ENCODE peak calls at places on chromosomes 1 and 21, in four cellular contexts. R is CD8-positive, alpha-beta memory T cell; I is HTR-8/SVneo; L is stimulated activated CD8-positive, alpha-beta memory T cell treated with anti-CD3 and anti-CD28 coated beads, Interleukin-15, amount 100 ng/mL, for 1 hour. N is an unnamed sample.

GRCh38 chr21:28228624-28228995 is 764.1 kb downstream of the LTN1 start:
- DNase-seq in I (no peak), R (no peak), L (no peak), N (no peak)

GRCh38 chr21:16076465-16076864 is 346.7 kb downstream of the USP25 start:
- DNase-seq in L (no peak), I (no peak), R (no peak), N (no peak)

GRCh38 chr1:20430355-20431290 is 55.4 kb downstream of the CAMK2N1 start:
- DNase-seq in L (no peak), I (peak), R (peak), N (no peak)

GRCh38 chr1:30315185-30315960 is 408.0 kb downstream of the MATN1 start:
- DNase-seq in R (no peak), I (no peak), L (no peak), N (no peak)

GRCh38 chr1:117077267-117077666 is 17.1 kb downstream of the TTF2 start:
- DNase-seq in R (no peak), I (no peak), L (no peak), N (peak)

GRCh38 chr1:198499588-198499987 is 40.9 kb downstream of the ATP6V1G3 start:
- DNase-seq in R (no peak), I (no peak), L (no peak), N (no peak)

GRCh38 chr1:81920245-81920740 is 119.6 kb downstream of the ADGRL2 start:
- DNase-seq in L (no peak), R (no peak), I (peak), N (peak)

GRCh38 chr21:34100789-34101188 is 27.4 kb downstream of the MRPS6 start:
- DNase-seq in L (no peak), I (no peak), R (no peak), N (no peak)

GRCh38 chr1:220344745-220345144 is 72.5 kb upstream of the RAB3GAP2 start:
- DNase-seq in I (no peak), R (no peak), L (no peak), N (no peak)

GRCh38 chr1:203968728-203969127 is 104.2 kb upstream of the SOX13 start:
- DNase-seq in I (no peak), L (no peak), R (no peak), N (no peak)

GRCh38 chr21:9839011-9839661 is 682.2 kb upstream of the TPTE start:
- DNase-seq in I (no peak), R (no peak), L (no peak), N (no peak)

GRCh38 chr1:208179303-208179702 is 64.9 kb downstream of the PLXNA2 start:
- DNase-seq in L (no peak), R (no peak), I (no peak), N (no peak)

GRCh38 chr1:221708076-221708571 is 33.8 kb downstream of the DUSP10 start:
- DNase-seq in L (peak), R (peak), I (no peak), N (no peak)

GRCh38 chr1:172637522-172637921 is 21.4 kb upstream of the FASLG start:
- DNase-seq in I (peak), R (no peak), L (no peak), N (no peak)

GRCh38 chr1:11982010-11982392 is 1.8 kb downstream of the MFN2 start:
- DNase-seq in R (no peak), I (no peak), L (no peak), N (no peak)

GRCh38 chr1:41735587-41736290 is 183.0 kb downstream of the HIVEP3 start:
- DNase-seq in I (no peak), L (no peak), R (no peak), N (no peak)

GRCh38 chr1:19310061-19310460 is 1.9 kb downstream of the AKR7A2 start:
- DNase-seq in R (no peak), I (no peak), L (no peak), N (no peak)

GRCh38 chr1:236348071-236348470 is 46.0 kb upstream of the EDARADD start:
- DNase-seq in L (no peak), R (no peak), I (no peak), N (no peak)

GRCh38 chr1:160205974-160206369 is 788 bp downstream of the PEA15 start:
- DNase-seq in L (no peak), I (peak), R (peak), N (peak)

GRCh38 chr21:23853796-23854379 is 1753.4 kb downstream of the MRPL39 start:
- DNase-seq in R (peak), L (no peak), I (peak), N (peak)

N was measured in amniotic stem cell.